ENCODE peak calls at places on chromosomes 6 and 20, in seven cellular contexts. U is HFFc6, G is cardiac fibroblast, V is hepatocyte, R is body of pancreas, M is progenitor cell of endocrine pancreas, E is ovary. Z is an unnamed sample.

GRCh38 chr20:62710886-62711702 is 2.5 kb downstream of the NTSR1 start:
- DNase-seq in U (no peak), V (no peak), G (no peak), R (no peak), E (no peak), M (no peak), Z (peak; percentile 78)

GRCh38 chr6:128822271-128822670 is 60.7 kb upstream of the LAMA2 start:
- DNase-seq in R (no peak), E (peak; percentile 30), U (no peak), M (no peak), V (no peak), G (peak; percentile 22), Z (no peak)

GRCh38 chr20:35180266-35180665 is 8.4 kb downstream of the PROCR start:
- DNase-seq in M (no peak), G (no peak), E (no peak), V (no peak), U (no peak), R (no peak), Z (no peak)

GRCh38 chr20:24878657-24879056 is 70.4 kb upstream of the CST7 start:
- DNase-seq in R (no peak), M (no peak), E (no peak), G (no peak), V (no peak), U (no peak), Z (no peak)

GRCh38 chr20:35503841-35504460 is 25.5 kb downstream of the C20orf173 start:
- DNase-seq in V (no peak), U (no peak), G (no peak), R (no peak), E (peak; percentile 41), M (no peak), Z (no peak)

GRCh38 chr20:61951695-61952533 is 113.8 kb downstream of the TAF4 start:
- DNase-seq in E (peak; percentile 80), R (peak; percentile 6), M (peak; percentile 77), V (peak; percentile 69), G (no peak), U (no peak), Z (no peak)

GRCh38 chr6:154341876-154342275 is 14.7 kb downstream of the IPCEF1 start:
- DNase-seq in G (no peak), V (no peak), E (no peak), M (no peak), R (no peak), U (no peak), Z (no peak)

GRCh38 chr6:170295519-170296422 is 4.9 kb upstream of the DLL1 start:
- DNase-seq in V (peak; percentile 63), R (peak; percentile 52), U (no peak), E (peak; percentile 16), G (no peak), M (peak; percentile 56), Z (no peak)

GRCh38 chr6:154460306-154461071 is 50.0 kb downstream of the CNKSR3 start:
- DNase-seq in R (no peak), V (no peak), G (peak; percentile 62), E (no peak), U (no peak), M (no peak), Z (no peak)

GRCh38 chr20:38894091-38894847 is 31.9 kb upstream of the FAM83D start:
- DNase-seq in E (no peak), G (no peak), U (no peak), M (no peak), R (peak; percentile 89), V (no peak), Z (no peak)

GRCh38 chr20:32607324-32607723 is 22.2 kb upstream of the NOL4L start:
- DNase-seq in R (no peak), U (no peak), M (no peak), G (no peak), V (no peak), E (no peak), Z (no peak)

GRCh38 chr6:42243046-42243445 is 25.4 kb upstream of the MRPS10 start:
- DNase-seq in V (no peak), G (no peak), U (no peak), M (no peak), R (no peak), E (no peak), Z (no peak)

GRCh38 chr6:27866370-27867050 is 45.7 kb downstream of the OR2B2 start:
- DNase-seq in M (no peak), E (no peak), U (peak; percentile 79), R (no peak), V (peak; percentile 56), G (peak; percentile 86), Z (no peak)

GRCh38 chr6:149140910-149141290 is 176.6 kb upstream of the TAB2 start:
- DNase-seq in V (no peak), G (no peak), R (no peak), E (no peak), M (no peak), U (no peak), Z (no peak)

GRCh38 chr20:4864292-4864691 is 137.0 kb downstream of the SLC23A2 start:
- DNase-seq in R (no peak), G (no peak), U (no peak), V (no peak), M (no peak), E (no peak), Z (no peak)
- TF ChIP-seq CTCF in R (no peak), G (no peak), U (no peak), V (no peak), M (no peak), E (no peak), Z (no peak)

DNA sequence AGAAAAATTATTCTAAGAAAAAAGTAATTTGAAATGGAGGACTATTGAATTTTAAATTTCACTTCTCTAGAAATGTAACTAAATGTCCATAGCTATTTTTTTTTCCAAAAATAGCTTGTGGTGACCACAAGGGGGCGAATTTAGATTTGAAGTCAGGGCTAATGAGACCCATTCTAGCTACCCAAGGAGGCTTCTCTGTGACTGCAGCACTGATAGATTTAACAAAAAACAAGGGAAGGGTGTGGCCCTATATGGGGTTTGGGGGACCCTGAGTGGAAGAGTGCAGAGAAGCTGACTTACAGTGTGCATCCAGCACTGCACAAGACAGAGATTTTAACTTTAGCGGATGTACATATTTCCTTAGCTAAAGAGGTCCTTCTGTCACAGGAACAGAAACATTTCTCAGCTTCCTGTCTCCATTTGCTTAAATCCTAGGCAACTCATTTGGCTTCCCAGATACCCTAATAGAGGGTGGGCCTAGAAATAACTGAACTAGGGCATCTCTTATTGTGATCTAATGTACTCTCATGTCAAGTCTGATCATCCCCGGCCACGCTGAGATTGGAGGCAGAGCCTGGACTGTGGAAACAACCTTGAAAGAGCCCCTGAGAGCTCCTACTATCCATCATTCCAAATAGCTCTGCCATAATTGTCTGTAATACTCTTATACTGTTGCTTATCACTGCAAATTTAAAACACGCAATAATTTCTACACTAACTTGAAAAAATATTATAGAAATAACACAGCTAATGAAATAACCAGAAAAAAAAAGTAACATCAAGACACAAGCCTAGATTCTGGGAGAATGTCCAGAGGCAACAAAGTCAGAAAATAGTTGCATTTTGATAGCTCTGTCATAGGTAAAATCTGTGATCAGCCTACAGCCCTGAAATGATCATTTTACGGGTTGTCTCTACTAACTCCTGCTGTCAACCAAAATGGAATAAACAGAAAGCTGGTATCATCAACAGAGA is 93.6 kb downstream of the SNAP91 start:
- DNase-seq in V (peak; percentile 53), R (no peak), M (no peak), U (no peak), E (no peak), G (peak; percentile 59), Z (peak; percentile 13)
- TF ChIP-seq CTCF in V (peak; percentile 63), R (peak; percentile 40), M (peak; percentile 83), U (peak; percentile 83), E (no peak), G (peak; percentile 60), Z (peak; percentile 55)

GRCh38 chr6:71419954-71420692 is 131.5 kb downstream of the OGFRL1 start:
- DNase-seq in E (peak; percentile 50), M (peak; percentile 46), U (no peak), R (peak; percentile 54), G (peak; percentile 41), V (peak; percentile 70), Z (peak; percentile 63)
- TF ChIP-seq CTCF in E (peak; percentile 31), M (peak; percentile 46), U (peak; percentile 76), R (peak; percentile 28), G (no peak), V (peak; percentile 34), Z (peak; percentile 10)

GRCh38 chr6:159229526-159229925 is 60.3 kb downstream of the FNDC1 start:
- DNase-seq in G (no peak), V (no peak), U (no peak), M (no peak), R (no peak), E (no peak), Z (no peak)
- TF ChIP-seq CTCF in G (no peak), V (no peak), U (no peak), M (no peak), R (no peak), E (no peak), Z (no peak)

GRCh38 chr6:4788953-4789584 is 12.9 kb downstream of the CDYL start:
- DNase-seq in E (no peak), G (no peak), R (no peak), U (no peak), V (no peak), M (no peak), Z (no peak)
- TF ChIP-seq CTCF in E (no peak), G (no peak), R (no peak), U (no peak), V (no peak), M (peak; percentile 22), Z (no peak)

Z was measured in Calu3.